ENCODE peak calls at places on chromosomes 11 and 22, in nine cellular contexts. L, R, N, O, B, F, M, X and J are unnamed samples.

GRCh38 chr22:22110548-22111266 is 128.1 kb upstream of the TOP3B start:
- DNase-seq in F (peak), L (no peak), X (peak), N (peak), O (peak), R (peak), B (peak), M (peak), J (peak)

GRCh38 chr22:46660604-46661201 is 40.5 kb downstream of the GRAMD4 start:
- DNase-seq in R (no peak), L (peak), B (no peak), X (no peak), N (no peak), O (no peak), F (no peak), M (no peak), J (peak)

GRCh38 chr11:66157182-66157864 is 87.3 kb downstream of the PACS1 start:
- DNase-seq in L (no peak), O (no peak), R (peak), M (peak), B (no peak), F (peak), X (no peak), N (no peak), J (no peak)

GRCh38 chr22:39171623-39172264 is 19.3 kb upstream of the CBX7 start:
- DNase-seq in X (no peak), N (no peak), O (no peak), L (no peak), R (no peak), B (no peak), M (no peak), F (no peak), J (no peak)

GRCh38 chr11:68145120-68145866 is 24.1 kb upstream of the CHKA start:
- DNase-seq in F (no peak), B (no peak), X (no peak), N (peak), L (no peak), R (peak), O (no peak), M (no peak), J (peak)

GRCh38 chr22:37681556-37682049 is 4.5 kb upstream of the NOL12 start:
- DNase-seq in O (peak), B (no peak), X (peak), R (peak), F (peak), N (peak), L (peak), M (peak), J (peak)

GRCh38 chr11:111206472-111206871 is 39.1 kb upstream of the POU2AF2 start:
- DNase-seq in F (peak), B (peak), R (peak), N (no peak), M (peak), O (no peak), X (peak), L (no peak), J (no peak)

GRCh38 chr11:27022659-27023251 is 17.9 kb upstream of the BBOX1 start:
- DNase-seq in N (no peak), X (no peak), L (no peak), R (no peak), M (no peak), O (no peak), F (no peak), B (no peak), J (no peak)

GRCh38 chr11:59551651-59552521 is 40.5 kb downstream of the OR4D9 start:
- DNase-seq in R (peak), O (no peak), L (no peak), X (peak), M (peak), B (peak), N (peak), F (peak), J (no peak)

GRCh38 chr11:113647856-113648255 is 58.3 kb downstream of the TMPRSS5 start:
- DNase-seq in M (no peak), O (no peak), R (no peak), F (no peak), L (no peak), X (no peak), B (no peak), N (no peak), J (no peak)

GRCh38 chr11:95358516-95359322 is 127.7 kb upstream of the SESN3 start:
- DNase-seq in X (no peak), N (no peak), L (no peak), O (no peak), R (peak), F (no peak), B (no peak), M (no peak), J (no peak)

GRCh38 chr11:63683133-63683991 is 2.1 kb downstream of the RTN3 start:
- DNase-seq in L (no peak), B (no peak), X (no peak), R (no peak), N (no peak), O (no peak), M (no peak), F (peak), J (peak)

GRCh38 chr11:117903505-117904382 is 25.5 kb downstream of the TMPRSS13 start:
- DNase-seq in X (no peak), F (no peak), R (no peak), O (no peak), N (no peak), B (no peak), L (no peak), M (no peak), J (no peak)

GRCh38 chr11:28107331-28107725 is 628 bp downstream of the KIF18A start:
- DNase-seq in R (peak), N (no peak), F (peak), B (no peak), L (no peak), X (no peak), M (peak), O (no peak), J (no peak)

GRCh38 chr11:85875505-85875904 is 20.3 kb downstream of the CCDC83 start:
- DNase-seq in X (no peak), B (no peak), N (no peak), F (peak), O (no peak), R (peak), L (no peak), M (peak), J (no peak)

GRCh38 chr22:48632641-48633246 is 1194.9 kb downstream of the BRD1 start:
- DNase-seq in R (no peak), L (no peak), M (no peak), B (no peak), F (no peak), O (no peak), N (no peak), X (no peak), J (no peak)

GRCh38 chr11:57391546-57391945 is 1.1 kb upstream of the PRG2 start:
- DNase-seq in L (no peak), O (no peak), M (peak), B (no peak), N (no peak), F (no peak), R (no peak), X (no peak), J (no peak)

GRCh38 chr11:33329705-33330329 is 72.6 kb downstream of the HIPK3 start:
- DNase-seq in R (peak), X (peak), M (peak), N (peak), B (peak), O (peak), L (peak), F (peak), J (peak)

GRCh38 chr22:22554324-22555284 is 4.5 kb downstream of the PRAME start:
- DNase-seq in M (no peak), X (no peak), N (no peak), O (no peak), F (no peak), B (no peak), R (no peak), L (no peak), J (no peak)

GRCh38 chr22:46069518-46070214 is 80.7 kb upstream of the PPARA start:
- DNase-seq in F (peak), X (peak), O (no peak), B (peak), N (no peak), R (peak), L (peak), M (peak), J (peak)

GRCh38 chr22:40345801-40346177 is 511 bp upstream of the ADSL start:
- DNase-seq in M (peak), X (no peak), F (peak), R (peak), N (no peak), B (no peak), O (peak), L (peak), J (peak)

GRCh38 chr22:23500508-23501208 is 79.4 kb downstream of the IGLL1 start:
- DNase-seq in O (no peak), M (no peak), B (no peak), F (no peak), X (no peak), R (no peak), L (no peak), N (no peak), J (no peak)

GRCh38 chr11:14073821-14074529 is 111.5 kb downstream of the SPON1 start:
- DNase-seq in R (no peak), L (no peak), O (no peak), X (peak), M (peak), B (no peak), N (no peak), F (peak), J (no peak)

GRCh38 chr11:34680918-34681554 is 60.1 kb downstream of the EHF start:
- DNase-seq in N (no peak), M (peak), F (peak), R (peak), O (no peak), X (peak), L (no peak), B (peak), J (no peak)